ENCODE peak calls at places on chromosomes 16 and 17, in ten cellular contexts. U is GM19239; L is D341Med; Z is OCI-M1; N is stimulated activated CD4-positive, alpha-beta T cell treated with anti-CD3 and anti-CD28 coated beads, Interleukin-15, amount 100 ng/mL, for 24 hours; F is cardiac muscle cell; C is hepatic stellate cell; Y is LHCN-M2; B is mucosa of gallbladder; I is astrocyte of the cerebellum. E is an unnamed sample.
A peak's percentile ranks its signal among the peaks of the same experiment; 100 is the strongest.

GRCh38 chr16:11676799-11677198 is 8.5 kb downstream of the SNN start:
- DNase-seq in L (no peak), U (no peak), Z (no peak), F (no peak), C (no peak), B (no peak), Y (no peak), N (no peak), I (no peak), E (no peak)

GRCh38 chr16:66272461-66272860 is 94.0 kb upstream of the CDH5 start:
- DNase-seq in L (no peak), I (no peak), Y (no peak), Z (no peak), F (no peak), B (no peak), C (no peak), N (no peak), U (no peak), E (no peak)

GRCh38 chr17:77146882-77147281 is 6.1 kb downstream of the SEC14L1 start:
- DNase-seq in Z (no peak), L (no peak), C (no peak), Y (no peak), B (peak; percentile 59), N (no peak), U (no peak), F (no peak), I (no peak), E (peak; percentile 50)

GRCh38 chr17:1628856-1629646 is 417 bp upstream of the SLC43A2 start:
- DNase-seq in U (peak; percentile 96), C (peak; percentile 100), L (peak; percentile 92), N (peak; percentile 93), F (peak; percentile 96), Y (peak; percentile 91), Z (peak; percentile 95), B (peak; percentile 95), I (peak; percentile 81), E (peak; percentile 95)

GRCh38 chr16:72645526-72645925 is 402.4 kb downstream of the ZFHX3 start:
- DNase-seq in N (no peak), Z (no peak), F (no peak), U (no peak), C (no peak), B (no peak), L (no peak), Y (peak; percentile 84), I (no peak), E (no peak)

GRCh38 chr17:57675988-57676387 is 69.1 kb downstream of the CCDC182 start:
- DNase-seq in B (peak; percentile 5), C (no peak), N (no peak), L (peak; percentile 18), Z (no peak), F (no peak), Y (no peak), U (no peak), I (no peak), E (no peak)

GRCh38 chr17:19744922-19745757 is 3.0 kb downstream of the ALDH3A1 start:
- DNase-seq in F (peak; percentile 92), N (peak; percentile 92), U (peak; percentile 85), B (peak; percentile 93), Z (peak; percentile 60), C (peak; percentile 77), L (peak; percentile 49), Y (peak; percentile 46), I (peak; percentile 35), E (peak; percentile 95)

GRCh38 chr16:52078716-52079655 is 468.0 kb downstream of the TOX3 start:
- DNase-seq in C (no peak), I (no peak), N (no peak), Z (no peak), B (no peak), F (no peak), L (no peak), U (no peak), Y (no peak), E (no peak)

GRCh38 chr16:74700206-74701040 is at the start of gene MLKL:
- DNase-seq in Z (peak; percentile 65), B (peak; percentile 30), L (no peak), U (no peak), Y (peak; percentile 45), N (peak; percentile 75), F (peak; percentile 44), I (no peak), C (peak; percentile 65), E (peak; percentile 61)

GRCh38 chr16:69330286-69331109 is at the start of gene PDF:
- DNase-seq in N (peak; percentile 93), I (peak; percentile 75), B (peak; percentile 93), C (peak; percentile 96), Z (peak; percentile 96), Y (peak; percentile 91), F (peak; percentile 97), L (peak; percentile 93), U (peak; percentile 93), E (peak; percentile 96)

GRCh38 chr17:68182016-68182315 is 65.9 kb upstream of the AMZ2 start:
- DNase-seq in C (no peak), Z (no peak), I (peak; percentile 23), F (no peak), U (no peak), N (no peak), L (no peak), B (no peak), Y (no peak), E (no peak)

GRCh38 chr17:1515640-1516402 is 591 bp downstream of the INPP5K start:
- DNase-seq in Y (peak; percentile 78), B (peak; percentile 73), I (peak; percentile 86), N (peak; percentile 44), Z (peak; percentile 84), F (peak; percentile 78), L (peak; percentile 50), C (peak; percentile 86), U (peak; percentile 69), E (peak; percentile 78)

GRCh38 chr16:86227801-86228200 is 282.5 kb upstream of the FOXF1 start:
- DNase-seq in B (no peak), F (no peak), N (no peak), Z (no peak), C (no peak), L (no peak), I (no peak), Y (peak; percentile 9), U (no peak), E (no peak)